ENCODE peak calls at places on chromosomes 2 and 18, in eight cellular contexts. Y, B, R, H, M, N, T and C are unnamed samples. For H3K4me1, the result is how much of the 10 kb centered on the place peaks cover.

GRCh38 chr18:50079571-50080295 is 115.2 kb downstream of the MYO5B start:
- DNase-seq in M (no peak), H (no peak), Y (peak), B (no peak), T (no peak), N (peak), R (peak), C (no peak)

GRCh38 chr18:57154389-57154788 is 7.5 kb downstream of the BOD1L2 start:
- DNase-seq in H (no peak), B (no peak), R (no peak), M (no peak), N (no peak), T (no peak), Y (no peak), C (no peak)

GRCh38 chr2:42102606-42103450 is 55.0 kb downstream of the PKDCC start:
- DNase-seq in Y (peak), H (peak), M (no peak), B (no peak), R (peak), N (peak), T (no peak), C (no peak)

GRCh38 chr2:234548720-234549420 is 52.0 kb upstream of the ARL4C start:
- DNase-seq in Y (no peak), T (no peak), M (peak), H (no peak), B (no peak), R (no peak), N (no peak), C (no peak)

GRCh38 chr2:3536682-3537632 is 17.6 kb upstream of the ADI1 start:
- DNase-seq in Y (no peak), M (peak), N (no peak), R (no peak), B (peak), T (no peak), H (peak), C (no peak)

GRCh38 chr2:27018142-27018541 is 14.6 kb upstream of the TMEM214 start:
- DNase-seq in R (no peak), H (no peak), Y (no peak), M (no peak), T (no peak), B (no peak), N (no peak), C (peak)

GRCh38 chr18:77113361-77114069 is 19.1 kb downstream of the MBP start:
- DNase-seq in N (no peak), T (no peak), H (no peak), M (no peak), B (no peak), R (no peak), Y (no peak), C (peak)

GRCh38 chr2:40535891-40536290 is 84.0 kb upstream of the SLC8A1 start:
- DNase-seq in M (no peak), H (no peak), B (no peak), R (no peak), N (no peak), Y (no peak), T (no peak), C (no peak)

GRCh38 chr2:75177427-75177826 is 21.9 kb downstream of the TACR1 start:
- DNase-seq in N (no peak), Y (no peak), B (no peak), M (no peak), H (no peak), T (no peak), R (no peak), C (no peak)

GRCh38 chr2:75175473-75175872 is 23.8 kb downstream of the TACR1 start:
- DNase-seq in T (no peak), N (no peak), Y (no peak), B (no peak), R (no peak), M (no peak), H (no peak), C (no peak)

GRCh38 chr2:75174981-75175380 is 24.3 kb downstream of the TACR1 start:
- DNase-seq in R (no peak), T (no peak), B (no peak), Y (no peak), H (no peak), M (no peak), N (no peak), C (no peak)

GRCh38 chr2:75173746-75174145 is 25.6 kb downstream of the TACR1 start:
- DNase-seq in B (no peak), N (no peak), R (no peak), Y (no peak), T (no peak), H (no peak), M (no peak), C (no peak)

GRCh38 chr2:75174519-75174918 is 24.8 kb downstream of the TACR1 start:
- DNase-seq in M (no peak), N (no peak), B (no peak), Y (no peak), H (no peak), T (no peak), R (no peak), C (no peak)
- H3K4me1 ChIP-seq in M (under half), N (under half), B (under half), Y (under half), H (under half), T (under half), R (under half), C (under half)

GRCh38 chr2:102155131-102155702 is 12.7 kb downstream of the IL1R1 start:
- DNase-seq in H (no peak), T (peak), R (no peak), N (no peak), M (no peak), B (no peak), Y (no peak), C (no peak)

GRCh38 chr2:102155703-102156515 is 13.4 kb downstream of the IL1R1 start:
- DNase-seq in R (peak), H (peak), M (peak), T (peak), B (no peak), Y (no peak), N (no peak), C (no peak)

GRCh38 chr2:102154364-102154763 is 11.8 kb downstream of the IL1R1 start:
- DNase-seq in M (no peak), R (no peak), N (no peak), H (no peak), Y (no peak), T (no peak), B (no peak), C (no peak)

GRCh38 chr2:102158336-102158735 is 15.8 kb downstream of the IL1R1 start:
- DNase-seq in N (no peak), T (no peak), B (no peak), Y (no peak), H (no peak), M (no peak), R (no peak), C (no peak)

DNA sequence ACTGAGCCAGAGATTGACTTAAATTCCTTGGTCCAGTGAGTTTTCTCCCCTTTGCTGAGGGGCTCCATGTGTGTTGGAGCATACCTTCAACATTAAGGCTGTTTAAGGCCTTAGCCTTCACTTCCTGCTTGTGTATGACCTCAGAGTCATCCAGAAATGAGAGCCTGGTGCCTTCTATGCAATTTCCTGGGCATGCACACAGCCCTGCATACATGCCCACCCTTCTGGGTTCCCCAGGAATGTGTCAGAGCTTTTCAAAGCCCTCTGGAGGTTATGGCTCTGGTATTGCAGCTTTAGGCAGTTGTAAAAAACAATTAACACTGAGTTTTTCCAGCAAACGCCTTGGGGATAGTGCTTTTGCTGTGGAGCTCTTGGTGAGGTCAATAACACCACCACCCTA is 16.7 kb downstream of the IL1R1 start:
- DNase-seq in R (no peak), B (no peak), M (no peak), Y (no peak), N (no peak), T (no peak), H (peak), C (no peak)
- TF ChIP-seq CTCF in R (no peak), B (no peak), M (no peak), Y (no peak), N (no peak), T (no peak), H (no peak), C (no peak)

GRCh38 chr2:11748861-11749645 is 2.6 kb downstream of the LPIN1 start:
- DNase-seq in N (no peak), B (no peak), H (no peak), R (no peak), M (no peak), T (no peak), Y (no peak), C (no peak)
- H3K4me3 ChIP-seq in N (no peak), B (peak), H (no peak), R (peak), M (peak), T (no peak), Y (peak), C (no peak)

DNA sequence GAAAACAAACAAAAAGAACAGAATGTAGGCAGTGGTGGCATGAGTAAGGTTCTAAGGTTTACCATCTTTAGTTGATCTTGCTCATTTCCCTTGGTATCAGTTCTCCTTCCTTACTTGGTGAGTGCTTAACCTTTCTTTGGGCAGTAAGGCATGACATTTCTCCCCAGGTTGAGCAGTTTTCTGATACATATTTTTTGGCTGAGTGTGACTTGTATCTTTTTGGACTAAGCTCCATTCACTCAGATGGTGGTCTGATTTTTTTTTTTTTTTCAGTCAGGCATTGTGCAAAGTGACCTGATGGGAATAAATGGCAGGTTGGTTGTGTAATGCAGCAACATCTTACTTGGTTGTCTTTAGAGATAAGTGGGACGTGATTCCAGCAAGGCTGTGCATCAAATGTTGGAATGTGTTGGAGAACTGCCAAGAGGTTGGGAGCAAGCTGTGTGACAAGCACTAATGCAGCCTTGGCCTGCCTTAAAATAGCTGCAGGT is 15.1 kb downstream of the SPTBN1 start:
- DNase-seq in R (no peak), B (no peak), Y (no peak), T (no peak), N (no peak), H (peak), M (peak), C (no peak)
- H3K4me1 ChIP-seq in R (under half), B (under half), Y (under half), T (under half), N (under half), H (under half), M (under half), C (under half)

GRCh38 chr18:31203086-31203793 is 40.6 kb upstream of the DSC1 start:
- DNase-seq in T (peak), Y (peak), N (no peak), H (no peak), R (peak), M (peak), B (no peak), C (no peak)

GRCh38 chr18:31204169-31204568 is 41.5 kb upstream of the DSC1 start:
- DNase-seq in N (no peak), R (no peak), T (no peak), Y (no peak), H (no peak), M (no peak), B (no peak), C (no peak)

GRCh38 chr18:31205273-31205672 is 42.6 kb upstream of the DSC1 start:
- DNase-seq in R (no peak), B (no peak), T (no peak), H (no peak), N (no peak), M (no peak), Y (no peak), C (no peak)

GRCh38 chr18:31204833-31205232 is 42.2 kb upstream of the DSC1 start:
- DNase-seq in Y (no peak), B (no peak), N (no peak), R (no peak), T (no peak), H (no peak), M (no peak), C (peak)

GRCh38 chr18:31203794-31204148 is 41.1 kb upstream of the DSC1 start:
- DNase-seq in H (no peak), B (no peak), Y (no peak), N (no peak), M (no peak), T (no peak), R (no peak), C (no peak)
- TF ChIP-seq CTCF in H (no peak), B (no peak), Y (no peak), N (no peak), M (no peak), T (no peak), R (no peak), C (no peak)

DNA sequence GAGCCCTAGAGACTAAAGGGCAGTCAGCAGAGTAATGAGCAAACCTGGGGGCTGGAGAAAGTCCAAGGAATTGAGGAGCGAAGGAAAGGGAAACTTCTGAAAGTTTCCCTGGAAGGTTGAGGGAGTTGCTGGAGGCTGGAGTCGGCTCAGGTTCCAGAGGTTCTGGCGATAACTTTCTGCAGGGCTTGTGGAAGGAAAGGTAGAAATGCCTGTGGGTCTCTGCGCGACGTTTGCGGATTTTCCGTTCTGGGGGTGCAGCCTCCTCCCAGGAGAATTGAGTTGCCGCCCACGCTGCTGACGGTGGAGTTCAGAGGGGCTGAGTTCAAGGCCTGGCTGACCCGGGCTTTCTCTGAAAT is 9.3 kb downstream of the POU3F3 start:
- DNase-seq in N (no peak), R (no peak), B (no peak), M (no peak), T (no peak), Y (no peak), H (no peak), C (no peak)
- H3K4me3 ChIP-seq in N (no peak), R (no peak), B (no peak), M (no peak), T (no peak), Y (no peak), H (no peak), C (no peak)

GRCh38 chr2:165793779-165794519 is at the start of gene GALNT3:
- DNase-seq in N (peak), Y (peak), R (peak), B (no peak), M (no peak), H (peak), T (no peak), C (peak)

GRCh38 chr2:165796129-165796528 is 2.1 kb upstream of the GALNT3 start:
- DNase-seq in Y (no peak), H (no peak), B (no peak), M (no peak), R (no peak), N (no peak), T (no peak), C (no peak)

GRCh38 chr2:165793161-165793778 is 777 bp downstream of the GALNT3 start:
- DNase-seq in Y (no peak), B (no peak), H (peak), N (peak), T (no peak), M (no peak), R (peak), C (peak)

GRCh38 chr2:165794520-165794882 is 454 bp upstream of the GALNT3 start:
- DNase-seq in H (peak), N (no peak), T (peak), B (no peak), R (peak), Y (peak), M (peak), C (peak)

GRCh38 chr2:165795011-165795410 is 964 bp upstream of the GALNT3 start:
- DNase-seq in B (no peak), T (no peak), Y (no peak), R (no peak), H (no peak), N (no peak), M (no peak), C (no peak)
- H3K4me1 ChIP-seq in B (under half), T (under half), Y (under half), R (under half), H (under half), N (under half), M (under half), C (under half)